ENCODE peak calls at places on chromosome 3, in eight cellular contexts. F is LoVo; N is activated CD4-positive, alpha-beta T cell treated with anti-CD3 and anti-CD28 coated beads, Interleukin-2, amount 10 ng/mL, durations not matched to agents 7 days and 5 days; H is stromal cell of bone marrow; W is PC-3; S is CD4-positive, alpha-beta T cell; J is HTR-8/SVneo; G is mammary epithelial cell. V is an unnamed sample.

GRCh38 chr3:12999147-13000140 is 73.8 kb downstream of the IQSEC1 start:
- DNase-seq in F (peak), N (no peak), G (no peak), H (peak), W (no peak), S (no peak), J (no peak), V (no peak)

GRCh38 chr3:11558461-11558903 is 85.2 kb downstream of the VGLL4 start:
- DNase-seq in J (no peak), H (no peak), F (no peak), W (no peak), S (no peak), G (no peak), N (no peak), V (no peak)

GRCh38 chr3:120064641-120065040 is 29.6 kb downstream of the GSK3B start:
- DNase-seq in N (no peak), S (no peak), H (no peak), J (no peak), G (no peak), F (no peak), W (no peak), V (no peak)

GRCh38 chr3:61564405-61565059 is 3.2 kb downstream of the PTPRG start:
- DNase-seq in S (no peak), G (no peak), F (no peak), W (no peak), J (peak), H (peak), N (no peak), V (no peak)

GRCh38 chr3:113890256-113890900 is 51.8 kb downstream of the GRAMD1C start:
- DNase-seq in G (no peak), J (no peak), F (no peak), S (no peak), N (no peak), H (no peak), W (no peak), V (no peak)

GRCh38 chr3:175075269-175075668 is 216.1 kb downstream of the NAALADL2 start:
- DNase-seq in S (no peak), J (no peak), H (no peak), F (no peak), N (no peak), G (peak), W (peak), V (no peak)

GRCh38 chr3:40845447-40845846 is 320.7 kb downstream of the ZNF621 start:
- DNase-seq in N (no peak), G (peak), F (no peak), H (no peak), J (no peak), W (no peak), S (no peak), V (no peak)

GRCh38 chr3:126100688-126101301 is 16.9 kb upstream of the SLC41A3 start:
- DNase-seq in S (no peak), H (peak), W (no peak), G (peak), N (no peak), F (no peak), J (no peak), V (no peak)